ENCODE peak calls at places on chromosome 17, in four cellular contexts. T is IMR-90, J is H9, B is H1. M is an unnamed sample.

GRCh38 chr17:6422654-6423241 is 12.2 kb downstream of the AIPL1 start:
- DNase-seq in B (no peak), T (no peak), J (peak; percentile 75), M (peak; percentile 44)

GRCh38 chr17:52030096-52030495 is 128.4 kb downstream of the CA10 start:
- DNase-seq in B (no peak), T (no peak), J (no peak), M (peak; percentile 16)

GRCh38 chr17:10523043-10523442 is 4.7 kb upstream of the MYH1 start:
- DNase-seq in J (no peak), B (no peak), T (no peak), M (no peak)

GRCh38 chr17:34580685-34581445 is 1.5 kb downstream of the TMEM132E start:
- DNase-seq in T (no peak), J (peak; percentile 57), B (no peak), M (peak; percentile 25)

GRCh38 chr17:60077672-60078519 is 825 bp downstream of the HEATR6 start:
- DNase-seq in J (no peak), T (no peak), B (no peak), M (no peak)

GRCh38 chr17:52064791-52065211 is 93.7 kb downstream of the CA10 start:
- DNase-seq in J (no peak), T (no peak), B (no peak), M (no peak)

GRCh38 chr17:74712756-74713155 is at the start of gene CD300LF:
- DNase-seq in T (no peak), B (no peak), J (no peak), M (no peak)

GRCh38 chr17:45371414-45372324 is 54.8 kb upstream of the MAP3K14 start:
- DNase-seq in B (peak; percentile 84), J (peak; percentile 98), T (peak; percentile 96), M (peak; percentile 99)

GRCh38 chr17:44045493-44045892 is 21.0 kb downstream of the LSM12 start:
- DNase-seq in T (no peak), J (no peak), B (no peak), M (no peak)

GRCh38 chr17:44039829-44040635 is 25.3 kb upstream of the TMEM101 start:
- DNase-seq in T (peak; percentile 49), J (no peak), B (no peak), M (no peak)

GRCh38 chr17:44044092-44044491 is 22.4 kb downstream of the LSM12 start:
- DNase-seq in B (no peak), T (peak; percentile 65), J (no peak), M (no peak)

GRCh38 chr17:44038604-44039007 is 23.8 kb upstream of the TMEM101 start:
- DNase-seq in T (no peak), B (no peak), J (no peak), M (no peak)

DNA sequence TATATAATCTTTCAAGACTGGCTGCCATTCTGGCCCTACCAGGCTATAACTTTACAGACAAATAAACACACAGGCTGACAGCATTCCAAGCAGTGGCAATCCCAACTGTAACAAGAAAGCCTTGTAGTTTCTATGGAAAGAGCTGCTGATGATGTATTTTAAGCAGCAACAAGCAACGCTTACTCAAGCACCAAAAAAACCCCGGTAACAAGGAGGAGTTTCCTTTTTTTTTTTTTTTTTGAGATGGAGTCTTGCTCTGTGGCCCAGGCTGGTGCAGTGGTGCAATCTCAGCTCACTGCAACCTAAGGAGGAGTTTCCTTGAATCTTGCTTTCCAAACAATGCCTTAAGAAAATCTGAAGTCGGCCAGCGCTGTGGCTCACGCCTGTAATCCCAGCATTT is 23.1 kb downstream of the LSM12 start:
- DNase-seq in T (peak; percentile 63), B (no peak), J (no peak), M (no peak)
- H3K56ac ChIP-seq in T (no peak overlapping the region), B (no peak overlapping the region), J (no peak overlapping the region), M (no peak overlapping the region)

GRCh38 chr17:64505320-64506200 is 529 bp downstream of the DDX5 start:
- DNase-seq in B (no peak), J (peak; percentile 76), T (peak; percentile 82), M (peak; percentile 86)

GRCh38 chr17:64507418-64507766 is 615 bp downstream of the CEP95 start:
- DNase-seq in T (peak; percentile 68), B (no peak), J (peak; percentile 35), M (peak; percentile 79)

GRCh38 chr17:64506576-64507417 is at the start of gene CEP95:
- DNase-seq in T (peak; percentile 98), J (no peak), B (no peak), M (peak; percentile 99)

GRCh38 chr17:64504769-64505319 is 1.2 kb downstream of the DDX5 start:
- DNase-seq in T (peak; percentile 75), J (no peak), B (no peak), M (peak; percentile 37)

GRCh38 chr17:64506201-64506575 is at the start of gene DDX5:
- DNase-seq in J (peak; percentile 99), T (peak; percentile 94), B (peak; percentile 93), M (no peak)
- H3K23ac ChIP-seq in J (no peak within 1 kb of the TSS), T (peak within 1 kb of the TSS; percentile 99), B (no peak within 1 kb of the TSS), M (peak within 1 kb of the TSS; percentile 98)

DNA sequence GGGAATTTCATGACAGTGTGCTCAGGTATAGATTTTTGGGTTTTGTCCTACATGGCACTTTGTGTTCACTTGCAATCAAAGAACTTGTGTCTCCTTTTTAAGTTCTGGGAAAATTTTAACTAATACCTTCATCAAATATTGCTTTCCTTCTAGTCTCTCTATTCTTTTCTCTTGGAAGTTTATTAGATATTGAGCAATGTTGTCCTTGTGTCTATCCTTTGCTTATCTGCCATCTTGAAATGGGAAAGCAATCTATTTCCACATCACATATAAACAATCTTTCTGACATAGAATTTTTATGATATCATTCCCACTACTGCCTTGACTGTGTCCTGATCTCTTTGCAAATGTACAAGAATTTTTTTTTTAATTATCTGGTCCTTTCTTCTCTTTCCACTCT is 4.4 kb upstream of the ABCA9 start:
- DNase-seq in J (no peak), B (no peak), T (no peak), M (no peak)
- H3K56ac ChIP-seq in J (no peak overlapping the region), B (no peak overlapping the region), T (no peak overlapping the region), M (no peak overlapping the region)

DNA sequence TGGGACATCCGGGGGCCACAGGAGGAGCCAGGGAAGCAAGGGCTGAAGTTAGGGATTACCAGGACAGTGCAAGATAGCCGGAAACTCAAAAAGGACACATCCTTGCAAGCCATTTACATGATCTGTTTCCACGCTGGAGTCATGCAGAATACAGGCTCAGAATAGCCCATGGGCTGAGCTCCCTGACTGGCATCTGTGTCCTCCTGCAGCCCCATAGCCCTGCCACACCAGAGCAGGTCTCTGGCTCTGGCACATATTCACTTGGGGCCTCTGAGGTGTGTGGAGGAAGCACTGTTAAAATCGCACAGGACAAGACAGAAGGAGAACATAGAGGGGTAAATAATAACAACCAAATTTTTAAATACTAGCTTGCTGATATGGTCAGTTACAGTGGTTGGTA is 65.8 kb downstream of the ELAC2 start:
- DNase-seq in B (no peak), J (no peak), T (no peak), M (no peak)
- H3K23ac ChIP-seq in B (no peak overlapping the region), J (no peak overlapping the region), T (no peak overlapping the region), M (no peak overlapping the region)

GRCh38 chr17:76091526-76092285 is 11.9 kb downstream of the EXOC7 start:
- DNase-seq in T (no peak), J (no peak), B (no peak), M (no peak)

GRCh38 chr17:76089680-76090516 is 10.9 kb downstream of the ZACN start:
- DNase-seq in J (no peak), B (no peak), T (no peak), M (no peak)

GRCh38 chr17:76092526-76093413 is 10.8 kb downstream of the EXOC7 start:
- DNase-seq in J (peak; percentile 27), T (no peak), B (no peak), M (no peak)

GRCh38 chr17:76088868-76089576 is 10.0 kb downstream of the ZACN start:
- DNase-seq in J (no peak), T (no peak), B (no peak), M (no peak)

DNA sequence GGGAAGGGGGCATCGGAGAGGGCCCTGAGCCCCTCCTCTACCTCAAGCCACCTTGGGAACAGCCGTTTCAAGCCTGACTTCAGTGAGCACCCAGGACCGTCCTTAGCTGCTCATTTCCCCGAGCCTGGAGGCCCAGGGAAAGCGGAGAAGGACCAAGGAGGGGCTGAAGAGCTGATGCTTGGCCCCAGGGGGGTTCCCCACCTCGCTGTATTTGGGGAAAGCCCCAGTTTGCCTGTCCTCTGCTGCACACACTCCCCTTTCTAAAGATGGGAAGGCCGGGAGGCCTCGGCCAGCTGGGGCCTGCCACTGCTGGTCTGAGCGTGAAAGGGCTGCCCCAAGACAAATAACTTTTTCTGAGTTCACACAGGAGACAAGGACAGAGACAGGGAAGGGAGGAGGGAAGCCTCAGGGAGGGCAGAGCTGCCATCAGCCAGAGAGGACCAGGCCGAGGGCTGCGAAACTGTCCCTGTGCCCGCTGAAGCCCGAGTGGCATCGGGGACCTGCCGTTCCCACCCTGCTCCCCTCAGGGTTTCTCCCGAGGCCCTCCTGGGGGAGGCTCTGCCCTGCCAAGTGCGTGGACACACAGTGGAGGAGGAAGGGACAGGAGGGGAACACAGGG is 11.6 kb downstream of the ZACN start:
- DNase-seq in T (no peak), J (no peak), B (no peak), M (no peak)
- H3K56ac ChIP-seq in T (no peak overlapping the region), J (no peak overlapping the region), B (no peak overlapping the region), M (no peak overlapping the region)

DNA sequence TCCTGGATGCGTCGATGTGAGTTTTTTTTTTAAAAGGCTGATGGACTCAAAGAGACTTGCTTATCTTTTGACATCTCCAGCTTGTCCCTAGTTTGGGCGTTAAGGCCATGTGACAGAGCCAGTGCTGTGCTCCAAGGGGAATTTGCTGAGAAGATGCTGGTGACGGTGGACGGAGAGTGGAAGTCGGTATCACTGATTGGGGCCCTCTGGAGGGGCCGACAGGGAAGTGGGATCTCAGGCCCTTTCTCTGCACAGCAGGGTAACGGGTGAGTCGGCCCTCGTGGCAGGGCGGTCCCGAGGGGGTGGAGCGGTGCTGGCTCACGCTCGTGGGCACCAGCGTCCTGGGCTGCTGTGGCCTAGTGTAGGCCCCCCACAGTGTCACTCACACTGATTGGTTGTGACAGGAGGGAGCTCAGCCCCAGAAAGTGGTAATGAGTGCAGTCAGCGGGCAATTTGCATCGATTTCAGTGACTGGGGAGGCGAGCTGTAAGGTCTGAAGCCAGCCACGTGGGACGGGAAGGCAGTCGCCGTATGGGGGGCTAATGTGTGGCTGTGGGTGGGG is 91.3 kb downstream of the TBC1D16 start:
- DNase-seq in B (no peak), J (peak; percentile 31), T (no peak), M (no peak)
- H3K23ac ChIP-seq in B (no peak overlapping the region), J (no peak overlapping the region), T (no peak overlapping the region), M (no peak overlapping the region)

DNA sequence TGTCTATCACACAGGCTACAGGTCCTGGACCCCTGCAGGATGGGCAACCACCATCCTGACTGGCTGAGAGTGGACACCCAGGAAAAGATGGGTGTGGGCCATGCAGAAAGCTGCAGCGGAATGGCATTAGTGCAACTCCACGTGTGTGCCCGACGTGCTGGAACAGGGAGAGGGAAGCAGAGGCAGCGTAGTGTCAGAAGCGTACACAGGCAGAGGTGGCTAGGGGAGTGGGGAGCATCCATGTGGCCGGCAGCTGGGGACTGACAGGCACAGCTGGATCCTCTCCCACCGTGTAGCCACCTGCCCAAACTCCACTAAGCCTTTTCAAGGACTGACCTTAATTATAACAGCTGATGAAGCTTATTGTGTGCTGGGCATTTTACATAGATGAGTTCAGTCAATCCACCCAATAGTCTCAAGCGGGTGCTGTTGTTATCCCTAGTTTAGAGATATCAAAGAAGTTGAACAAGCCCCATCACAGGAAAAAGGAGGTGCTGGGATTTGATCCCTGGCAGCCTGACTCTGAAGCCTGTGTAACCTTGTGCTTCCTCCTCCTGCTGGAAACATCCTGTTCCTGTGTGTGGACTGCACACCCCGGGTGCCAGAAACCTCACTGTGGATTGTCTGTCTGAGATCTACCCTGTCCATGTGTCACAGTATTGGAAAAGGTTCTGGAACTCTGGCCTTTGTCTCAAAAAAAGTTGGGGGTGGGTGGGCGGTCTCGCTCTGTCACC is 114.0 kb downstream of the PRKCA start:
- DNase-seq in B (no peak), T (no peak), J (no peak), M (no peak)
- H3K56ac ChIP-seq in B (no peak overlapping the region), T (no peak overlapping the region), J (no peak overlapping the region), M (no peak overlapping the region)